ENCODE peak calls at places on chromosomes 13 and 19, in ten cellular contexts. T is naive thymus-derived CD8-positive, alpha-beta T cell; V is activated CD4-positive, alpha-beta T cell treated with anti-CD3 and anti-CD28 coated beads for 48 hours; P is KG1; Y is caudate nucleus; E is upper lobe of right lung; R is Peyer's patch; L is activated CD8-positive, alpha-beta memory T cell treated with anti-CD3 and anti-CD28 coated beads for 1 hour; M is renal cortical epithelial cell; A is stimulated activated CD8-positive, alpha-beta memory T cell treated with anti-CD3 and anti-CD28 coated beads, Interleukin-12 subunit alpha, Interleukin-12 subunit beta, amount 100 ng/mL, for 4 hours. U is an unnamed sample.

GRCh38 chr19:3849092-3849491 is 19.7 kb downstream of the ZFR2 start:
- DNase-seq in T (peak), V (peak), P (peak), Y (no peak), E (no peak), R (peak), L (peak), M (no peak), A (peak), U (no peak)

GRCh38 chr19:39112338-39112890 is 13.2 kb upstream of the PAK4 start:
- DNase-seq in T (no peak), V (no peak), P (no peak), Y (no peak), E (no peak), R (no peak), L (no peak), M (peak), A (no peak), U (no peak)

GRCh38 chr19:15433519-15434069 is 14.8 kb upstream of the AKAP8L start:
- DNase-seq in T (no peak), V (no peak), P (no peak), Y (no peak), E (no peak), R (no peak), L (no peak), M (no peak), A (no peak), U (no peak)

GRCh38 chr19:1863638-1864479 is 480 bp upstream of the KLF16 start:
- DNase-seq in T (peak), V (peak), P (peak), Y (peak), E (peak), R (peak), L (peak), M (peak), A (peak), U (peak)

GRCh38 chr19:24054044-24054935 is 32.7 kb upstream of the ZNF254 start:
- DNase-seq in T (no peak), V (peak), P (no peak), Y (no peak), E (no peak), R (no peak), L (no peak), M (peak), A (no peak), U (peak)

GRCh38 chr19:11792942-11793341 is 5.4 kb upstream of the ZNF491 start:
- DNase-seq in T (no peak), V (no peak), P (no peak), Y (no peak), E (no peak), R (no peak), L (no peak), M (no peak), A (no peak), U (no peak)

GRCh38 chr19:13127051-13127450 is 9.0 kb downstream of the NACC1 start:
- DNase-seq in T (no peak), V (no peak), P (no peak), Y (no peak), E (no peak), R (no peak), L (no peak), M (no peak), A (no peak), U (no peak)

GRCh38 chr19:33248954-33249613 is 23.4 kb upstream of the SLC7A10 start:
- DNase-seq in T (no peak), V (peak), P (no peak), Y (no peak), E (peak), R (no peak), L (no peak), M (no peak), A (no peak), U (no peak)

GRCh38 chr19:33690461-33691427 is 69.0 kb downstream of the CHST8 start:
- DNase-seq in T (no peak), V (no peak), P (no peak), Y (no peak), E (peak), R (no peak), L (no peak), M (no peak), A (no peak), U (no peak)

GRCh38 chr13:40613192-40613818 is 53.1 kb downstream of the FOXO1 start:
- DNase-seq in T (peak), V (peak), P (no peak), Y (no peak), E (no peak), R (peak), L (peak), M (peak), A (peak), U (no peak)

GRCh38 chr19:42226886-42227285 is 6.8 kb downstream of the ZNF526 start:
- DNase-seq in T (no peak), V (no peak), P (no peak), Y (no peak), E (no peak), R (no peak), L (no peak), M (no peak), A (no peak), U (no peak)

GRCh38 chr19:47723573-47723923 is 10.3 kb downstream of the EHD2 start:
- DNase-seq in T (no peak), V (peak), P (peak), Y (no peak), E (peak), R (no peak), L (no peak), M (peak), A (no peak), U (no peak)

GRCh38 chr19:44747739-44748425 is 626 bp upstream of the BCL3 start:
- DNase-seq in T (no peak), V (peak), P (peak), Y (no peak), E (peak), R (no peak), L (no peak), M (peak), A (no peak), U (peak)

GRCh38 chr13:93967286-93967685 is 512.2 kb downstream of the DCT start:
- DNase-seq in T (no peak), V (no peak), P (no peak), Y (no peak), E (no peak), R (no peak), L (no peak), M (no peak), A (no peak), U (no peak)

GRCh38 chr13:24045456-24045996 is 115.0 kb upstream of the SPATA13 start:
- DNase-seq in T (no peak), V (no peak), P (no peak), Y (no peak), E (no peak), R (no peak), L (no peak), M (no peak), A (no peak), U (no peak)

GRCh38 chr19:42554046-42554575 is 25.8 kb upstream of the CEACAM1 start:
- DNase-seq in T (no peak), V (no peak), P (no peak), Y (no peak), E (no peak), R (no peak), L (no peak), M (no peak), A (no peak), U (no peak)

GRCh38 chr13:40220299-40220935 is 446.0 kb downstream of the FOXO1 start:
- DNase-seq in T (no peak), V (peak), P (no peak), Y (no peak), E (no peak), R (no peak), L (no peak), M (peak), A (no peak), U (no peak)

GRCh38 chr19:49417090-49417489 is 6.2 kb downstream of the PTH2 start:
- DNase-seq in T (no peak), V (no peak), P (no peak), Y (no peak), E (no peak), R (no peak), L (no peak), M (no peak), A (no peak), U (no peak)

GRCh38 chr19:51691122-51692064 is 1.7 kb upstream of the SPACA6 start:
- DNase-seq in T (no peak), V (no peak), P (no peak), Y (no peak), E (no peak), R (no peak), L (no peak), M (peak), A (no peak), U (no peak)

GRCh38 chr19:38290631-38291147 is 13.4 kb upstream of the C19orf33 start:
- DNase-seq in T (no peak), V (no peak), P (no peak), Y (no peak), E (peak), R (no peak), L (no peak), M (peak), A (no peak), U (peak)

GRCh38 chr13:78299832-78300623 is 303.3 kb downstream of the POU4F1 start:
- DNase-seq in T (no peak), V (no peak), P (no peak), Y (no peak), E (no peak), R (no peak), L (no peak), M (no peak), A (no peak), U (no peak)

GRCh38 chr19:17681505-17682125 is 6.5 kb downstream of the UNC13A start:
- DNase-seq in T (peak), V (peak), P (no peak), Y (no peak), E (no peak), R (no peak), L (peak), M (no peak), A (no peak), U (peak)

GRCh38 chr19:42540071-42540553 is 11.8 kb upstream of the CEACAM1 start:
- DNase-seq in T (no peak), V (no peak), P (no peak), Y (no peak), E (peak), R (no peak), L (no peak), M (no peak), A (no peak), U (no peak)

GRCh38 chr19:37217533-37217854 is 520 bp upstream of the ZNF383 start:
- DNase-seq in T (no peak), V (no peak), P (no peak), Y (no peak), E (no peak), R (no peak), L (no peak), M (no peak), A (no peak), U (no peak)

GRCh38 chr19:45059258-45059965 is 16.9 kb downstream of the ZNF296 start:
- DNase-seq in T (peak), V (peak), P (peak), Y (peak), E (peak), R (peak), L (peak), M (peak), A (peak), U (peak)

U was measured in AG20443.